ENCODE peak calls at places on chromosomes 12 and 14, in four cellular contexts. T, K, F and L are unnamed samples.

GRCh38 chr14:33375781-33376180 is 437.1 kb downstream of the NPAS3 start:
- DNase-seq in T (no peak), K (no peak), F (no peak), L (no peak)

GRCh38 chr12:6224550-6224949 is 24.4 kb downstream of the CD9 start:
- DNase-seq in T (no peak), K (no peak), F (no peak), L (no peak)

GRCh38 chr12:111363578-111363977 is 5.3 kb downstream of the PHETA1 start:
- DNase-seq in T (no peak), K (no peak), F (no peak), L (no peak)

GRCh38 chr12:123389560-123390351 is 5.8 kb downstream of the KMT5A start:
- DNase-seq in T (peak), K (peak), F (no peak), L (peak)

GRCh38 chr14:50335389-50335788 is 23.3 kb downstream of the DMAC2L start:
- DNase-seq in T (peak), K (no peak), F (no peak), L (peak)

GRCh38 chr14:29926701-29927595 is 699 bp downstream of the PRKD1 start:
- DNase-seq in T (peak), K (no peak), F (no peak), L (peak)

GRCh38 chr12:33825986-33826602 is 196.2 kb upstream of the ALG10 start:
- DNase-seq in T (no peak), K (no peak), F (no peak), L (no peak)

GRCh38 chr12:59370933-59371332 is 224.9 kb upstream of the SLC16A7 start:
- DNase-seq in T (no peak), K (no peak), F (no peak), L (no peak)

GRCh38 chr12:20492251-20492728 is 124.0 kb downstream of the PDE3A start:
- DNase-seq in T (no peak), K (no peak), F (peak), L (no peak)

GRCh38 chr12:42666671-42667243 is 77.2 kb upstream of the PRICKLE1 start:
- DNase-seq in T (no peak), K (peak), F (no peak), L (peak)

GRCh38 chr14:97155320-97155719 is 358.1 kb downstream of the VRK1 start:
- DNase-seq in T (no peak), K (no peak), F (no peak), L (no peak)

GRCh38 chr14:89650077-89650978 is 233.3 kb upstream of the FOXN3 start:
- DNase-seq in T (no peak), K (no peak), F (no peak), L (no peak)

GRCh38 chr12:2785017-2785416 is 9.8 kb upstream of the FKBP4 start:
- DNase-seq in T (peak), K (no peak), F (no peak), L (no peak)

GRCh38 chr12:78149459-78149858 is 318.8 kb downstream of the NAV3 start:
- DNase-seq in T (no peak), K (no peak), F (no peak), L (no peak)

GRCh38 chr12:25924535-25925001 is 33.9 kb upstream of the RASSF8 start:
- DNase-seq in T (no peak), K (no peak), F (no peak), L (peak)
- TF ChIP-seq FOXK2 in T (no peak), K (no peak), F (no peak), L (no peak)

GRCh38 chr14:23532658-23533057 is 18.9 kb downstream of the ZFHX2 start:
- DNase-seq in T (no peak), K (no peak), F (no peak), L (no peak)

GRCh38 chr14:23531391-23531790 is 20.2 kb downstream of the ZFHX2 start:
- DNase-seq in T (no peak), K (no peak), F (no peak), L (no peak)

GRCh38 chr14:23536494-23536893 is 15.1 kb downstream of the ZFHX2 start:
- DNase-seq in T (no peak), K (no peak), F (no peak), L (no peak)

GRCh38 chr14:23535943-23536342 is 15.6 kb downstream of the ZFHX2 start:
- DNase-seq in T (no peak), K (no peak), F (no peak), L (no peak)

GRCh38 chr14:23533652-23534435 is 17.7 kb downstream of the ZFHX2 start:
- DNase-seq in T (no peak), K (no peak), F (no peak), L (no peak)
- TF ChIP-seq FOXK2 in T (no peak), K (no peak), F (no peak), L (no peak)

DNA sequence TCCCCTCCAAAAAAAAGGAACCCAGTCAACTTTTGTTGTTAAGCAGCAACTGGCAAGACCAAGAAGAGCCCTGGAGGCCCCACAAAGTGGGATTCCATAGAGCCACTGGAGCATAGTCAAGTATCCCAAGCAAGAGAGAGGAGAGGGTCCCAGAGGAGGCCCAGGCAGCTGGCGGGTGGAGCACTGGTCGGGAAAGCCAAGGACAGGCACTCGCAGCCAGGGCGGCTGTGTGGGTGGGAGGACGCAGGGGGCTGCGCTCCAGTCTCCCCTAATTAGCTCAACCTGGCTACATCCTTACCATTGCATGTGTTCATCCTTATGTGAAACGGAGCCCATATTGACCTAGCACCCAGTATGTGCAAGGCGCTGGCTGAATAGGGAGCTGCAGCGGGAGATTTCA is 18.3 kb upstream of the ZFP36L1 start:
- DNase-seq in T (no peak), K (no peak), F (no peak), L (no peak)
- TF ChIP-seq FOXK2 in T (no peak), K (no peak), F (no peak), L (no peak)

GRCh38 chr14:103103461-103104388 is 9.2 kb downstream of the EXOC3L4 start:
- DNase-seq in T (peak), K (no peak), F (no peak), L (no peak)
- TF ChIP-seq FOXK2 in T (peak), K (no peak), F (no peak), L (no peak)

DNA sequence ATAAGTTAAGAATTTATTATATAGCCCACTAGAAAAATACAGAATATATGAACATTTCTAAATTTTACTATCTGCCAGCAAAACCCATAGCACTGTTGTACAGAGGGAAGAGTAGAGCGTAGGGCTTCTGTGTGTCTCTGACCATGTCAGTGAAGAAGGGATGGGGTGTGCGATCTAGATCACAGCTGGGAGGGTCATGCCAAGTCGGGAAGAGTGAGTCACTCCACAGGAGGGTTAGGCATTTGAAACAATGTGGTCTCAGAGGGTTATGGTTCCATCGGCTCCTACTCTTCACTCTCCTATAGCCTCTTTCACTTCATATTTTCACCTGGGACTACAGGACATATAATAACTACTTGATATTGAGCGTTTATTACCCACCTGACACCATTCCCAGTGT is 185.1 kb upstream of the DDHD1 start:
- DNase-seq in T (no peak), K (no peak), F (no peak), L (no peak)
- TF ChIP-seq FOXK2 in T (no peak), K (no peak), F (no peak), L (no peak)

GRCh38 chr12:89416049-89416792 is 63.9 kb upstream of the DUSP6 start:
- DNase-seq in T (no peak), K (no peak), F (no peak), L (no peak)

GRCh38 chr12:89414322-89414721 is 62.0 kb upstream of the DUSP6 start:
- DNase-seq in T (no peak), K (no peak), F (no peak), L (no peak)

GRCh38 chr12:89414851-89415250 is 62.5 kb upstream of the DUSP6 start:
- DNase-seq in T (no peak), K (no peak), F (no peak), L (no peak)

GRCh38 chr12:89418228-89418910 is 66.1 kb upstream of the DUSP6 start:
- DNase-seq in T (no peak), K (no peak), F (no peak), L (no peak)

GRCh38 chr12:89417246-89417977 is 65.1 kb upstream of the DUSP6 start:
- DNase-seq in T (no peak), K (no peak), F (no peak), L (no peak)
- TF ChIP-seq FOXK2 in T (no peak), K (no peak), F (no peak), L (no peak)

GRCh38 chr12:121892673-121893561 is 4.3 kb downstream of the PSMD9 start:
- DNase-seq in T (no peak), K (peak), F (no peak), L (no peak)

GRCh38 chr12:121894633-121895032 is 6.0 kb downstream of the PSMD9 start:
- DNase-seq in T (peak), K (peak), F (no peak), L (no peak)

GRCh38 chr12:121889267-121889624 is 656 bp downstream of the PSMD9 start:
- DNase-seq in T (no peak), K (no peak), F (no peak), L (no peak)

GRCh38 chr12:121898287-121898686 is 9.7 kb downstream of the PSMD9 start:
- DNase-seq in T (no peak), K (no peak), F (no peak), L (no peak)

GRCh38 chr12:121893901-121894540 is 5.4 kb downstream of the PSMD9 start:
- DNase-seq in T (peak), K (peak), F (no peak), L (no peak)
- TF ChIP-seq FOXK2 in T (no peak), K (no peak), F (no peak), L (no peak)